ENCODE peak calls at places on chromosomes 2 and 18, in four cellular contexts. One of them, this sample, is unnamed.

GRCh38 chr2:230218411-230218810 is 1.4 kb downstream of the SP110 start:
- DNase-seq in neural progenitor cell: no peak
- DNase-seq in GM23248: peak; percentile 2
- DNase-seq in GM23338: no peak
- DNase-seq in this sample: no peak

GRCh38 chr2:200901459-200902072 is 12.4 kb downstream of the NIF3L1 start:
- DNase-seq in neural progenitor cell: peak; percentile 90
- DNase-seq in GM23248: peak; percentile 97
- DNase-seq in GM23338: peak; percentile 97
- DNase-seq in this sample: peak; percentile 92

GRCh38 chr2:67923696-67924095 is 139.1 kb downstream of the C1D start:
- DNase-seq in neural progenitor cell: no peak
- DNase-seq in GM23248: no peak
- DNase-seq in GM23338: no peak
- DNase-seq in this sample: no peak

GRCh38 chr2:71505086-71505769 is 51.9 kb downstream of the DYSF start:
- DNase-seq in neural progenitor cell: no peak
- DNase-seq in GM23248: no peak
- DNase-seq in GM23338: no peak
- DNase-seq in this sample: peak; percentile 26

GRCh38 chr18:32317651-32318050 is 127.8 kb downstream of the MEP1B start:
- DNase-seq in neural progenitor cell: no peak
- DNase-seq in GM23248: peak; percentile 71
- DNase-seq in GM23338: no peak
- DNase-seq in this sample: no peak

GRCh38 chr2:189164732-189165131 is 14.8 kb downstream of the COL5A2 start:
- DNase-seq in neural progenitor cell: no peak
- DNase-seq in GM23248: peak; percentile 84
- DNase-seq in GM23338: no peak
- DNase-seq in this sample: peak; percentile 26

GRCh38 chr18:46164920-46165319 is 60.7 kb downstream of the HAUS1 start:
- DNase-seq in neural progenitor cell: no peak
- DNase-seq in GM23248: no peak
- DNase-seq in GM23338: no peak
- DNase-seq in this sample: no peak

GRCh38 chr2:173191601-173192000 is 116.0 kb downstream of the MAP3K20 start:
- DNase-seq in neural progenitor cell: peak; percentile 15
- DNase-seq in GM23248: peak; percentile 80
- DNase-seq in GM23338: peak; percentile 81
- DNase-seq in this sample: no peak

GRCh38 chr2:63438171-63438570 is 150.1 kb downstream of the WDPCP start:
- DNase-seq in neural progenitor cell: no peak
- DNase-seq in GM23248: no peak
- DNase-seq in GM23338: no peak
- DNase-seq in this sample: no peak

GRCh38 chr2:106566050-106566449 is 78.9 kb downstream of the CD8B2 start:
- DNase-seq in neural progenitor cell: no peak
- DNase-seq in GM23248: peak; percentile 68
- DNase-seq in GM23338: no peak
- DNase-seq in this sample: peak; percentile 69

GRCh38 chr2:21097331-21097730 is 26.4 kb upstream of the TDRD15 start:
- DNase-seq in neural progenitor cell: no peak
- DNase-seq in GM23248: no peak
- DNase-seq in GM23338: no peak
- DNase-seq in this sample: peak; percentile 65

DNA sequence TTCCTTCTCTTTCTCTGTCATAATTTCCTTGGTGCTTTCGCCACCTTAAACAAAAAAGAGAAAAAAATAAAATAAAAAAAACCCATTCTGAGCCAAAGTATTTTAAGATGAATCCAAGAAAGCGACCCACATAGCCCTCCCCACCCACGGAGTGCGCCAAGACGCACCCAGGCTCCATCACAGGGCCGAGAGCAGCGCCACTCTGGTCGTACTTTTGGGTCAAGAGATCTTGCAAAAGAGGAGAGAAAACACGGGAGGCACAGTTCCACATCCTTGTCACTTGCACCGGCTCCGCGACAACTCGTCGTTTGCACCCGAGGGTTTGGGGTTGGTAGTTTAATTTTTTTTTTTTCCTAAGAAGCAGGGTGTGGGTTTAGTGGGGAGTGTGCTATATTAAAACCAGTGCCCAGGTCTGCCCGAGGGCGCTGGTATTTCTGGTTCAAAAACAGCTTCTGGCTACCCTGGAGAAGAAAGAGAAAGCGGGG is 1.7 kb upstream of the SP9 start:
- DNase-seq in neural progenitor cell: peak; percentile 20
- DNase-seq in GM23248: no peak
- DNase-seq in GM23338: no peak
- DNase-seq in this sample: no peak
- H3K4me2 ChIP-seq in neural progenitor cell: peak overlapping the region; percentile 82
- H3K4me2 ChIP-seq in GM23248: no peak overlapping the region
- H3K4me2 ChIP-seq in GM23338: peak overlapping the region; percentile 78
- H3K4me2 ChIP-seq in this sample: peak overlapping the region; percentile 89

GRCh38 chr2:72843301-72843700 is 17.5 kb upstream of the EXOC6B start:
- DNase-seq in neural progenitor cell: no peak
- DNase-seq in GM23248: no peak
- DNase-seq in GM23338: peak; percentile 72
- DNase-seq in this sample: no peak

GRCh38 chr2:72848436-72848835 is 22.6 kb upstream of the EXOC6B start:
- DNase-seq in neural progenitor cell: no peak
- DNase-seq in GM23248: no peak
- DNase-seq in GM23338: no peak
- DNase-seq in this sample: no peak

GRCh38 chr2:72841462-72842125 is 15.8 kb upstream of the EXOC6B start:
- DNase-seq in neural progenitor cell: no peak
- DNase-seq in GM23248: no peak
- DNase-seq in GM23338: no peak
- DNase-seq in this sample: peak; percentile 53

GRCh38 chr2:72847916-72848315 is 22.1 kb upstream of the EXOC6B start:
- DNase-seq in neural progenitor cell: peak; percentile 11
- DNase-seq in GM23248: no peak
- DNase-seq in GM23338: no peak
- DNase-seq in this sample: no peak

GRCh38 chr2:72846171-72847095 is 20.6 kb upstream of the EXOC6B start:
- DNase-seq in neural progenitor cell: no peak
- DNase-seq in GM23248: no peak
- DNase-seq in GM23338: no peak
- DNase-seq in this sample: no peak
- TF ChIP-seq EZH2 in neural progenitor cell: no peak
- TF ChIP-seq EZH2 in GM23248: no peak
- TF ChIP-seq EZH2 in GM23338: no peak
- TF ChIP-seq EZH2 in this sample: no peak

DNA sequence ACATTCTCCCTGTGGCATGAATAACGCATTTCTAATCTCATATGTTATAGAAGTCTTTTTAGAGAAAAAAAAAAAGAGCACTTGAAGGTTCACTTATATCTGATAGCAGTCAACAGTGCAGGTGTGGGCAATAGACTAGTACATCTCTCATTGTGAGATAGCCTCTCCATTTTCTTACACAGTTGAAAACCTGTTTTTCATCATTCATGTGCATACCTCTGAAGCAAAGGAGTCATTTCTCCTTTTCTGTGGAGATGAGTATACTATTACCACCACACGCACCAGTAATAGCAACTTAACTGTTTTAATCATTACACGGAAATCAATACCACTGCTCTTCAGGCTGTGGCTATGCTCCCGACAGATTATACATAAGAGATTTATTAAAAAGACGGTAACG is 1653.3 kb upstream of the TMEFF2 start:
- DNase-seq in neural progenitor cell: no peak
- DNase-seq in GM23248: no peak
- DNase-seq in GM23338: no peak
- DNase-seq in this sample: peak; percentile 2
- H3K4me2 ChIP-seq in neural progenitor cell: no peak overlapping the region
- H3K4me2 ChIP-seq in GM23248: no peak overlapping the region
- H3K4me2 ChIP-seq in GM23338: no peak overlapping the region
- H3K4me2 ChIP-seq in this sample: no peak overlapping the region

GRCh38 chr2:175947073-175947472 is 55.0 kb downstream of the LNPK start:
- DNase-seq in neural progenitor cell: no peak
- DNase-seq in GM23248: no peak
- DNase-seq in GM23338: no peak
- DNase-seq in this sample: no peak
- TF ChIP-seq EZH2 in neural progenitor cell: no peak
- TF ChIP-seq EZH2 in GM23248: no peak
- TF ChIP-seq EZH2 in GM23338: no peak
- TF ChIP-seq EZH2 in this sample: no peak

DNA sequence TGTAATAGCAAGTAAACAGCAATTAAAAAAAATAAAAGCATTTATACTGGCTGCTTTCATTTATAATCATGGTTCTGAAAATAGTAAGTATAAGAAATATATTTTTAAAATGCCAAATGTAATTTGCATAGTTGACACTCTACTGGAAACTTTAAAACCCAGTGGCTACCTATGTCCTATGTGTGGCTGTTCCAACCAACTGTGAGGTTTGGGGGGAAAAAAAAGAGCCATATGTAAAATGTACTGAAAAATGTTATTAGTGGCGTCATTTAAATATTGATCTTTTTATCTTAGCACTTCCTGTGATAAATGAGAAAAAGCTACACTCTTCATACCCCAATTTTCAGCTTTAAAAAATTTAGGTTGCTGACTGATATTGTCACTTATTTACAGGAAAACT is 270.7 kb downstream of the TCF4 start:
- DNase-seq in neural progenitor cell: no peak
- DNase-seq in GM23248: no peak
- DNase-seq in GM23338: no peak
- DNase-seq in this sample: no peak
- H3K4me2 ChIP-seq in neural progenitor cell: no peak overlapping the region
- H3K4me2 ChIP-seq in GM23248: peak overlapping the region; percentile 100
- H3K4me2 ChIP-seq in GM23338: no peak overlapping the region
- H3K4me2 ChIP-seq in this sample: peak overlapping the region; percentile 93